ENCODE peak calls at places on chromosome 3, in four cellular contexts. One of them, this sample, is unnamed.
A peak's percentile ranks its signal among the peaks of the same experiment; 100 is the strongest.

GRCh38 chr3:13501056-13501455 is 20.9 kb downstream of the HDAC11 start:
- DNase-seq in brain microvascular endothelial cell: no peak
- DNase-seq in fibroblast of lung: no peak
- DNase-seq in AG04450: no peak
- DNase-seq in this sample: peak; percentile 49

GRCh38 chr3:16305121-16305541 is 40.1 kb downstream of the OXNAD1 start:
- DNase-seq in brain microvascular endothelial cell: no peak
- DNase-seq in AG04450: no peak
- DNase-seq in fibroblast of lung: no peak
- DNase-seq in this sample: no peak

GRCh38 chr3:177679568-177680441 is 482.5 kb upstream of the TBL1XR1 start:
- DNase-seq in AG04450: no peak
- DNase-seq in brain microvascular endothelial cell: peak; percentile 58
- DNase-seq in fibroblast of lung: no peak
- DNase-seq in this sample: no peak

GRCh38 chr3:195117978-195118581 is 152.9 kb downstream of the XXYLT1 start:
- DNase-seq in brain microvascular endothelial cell: peak; percentile 77
- DNase-seq in AG04450: no peak
- DNase-seq in fibroblast of lung: no peak
- DNase-seq in this sample: no peak

GRCh38 chr3:194276768-194277546 is 74.2 kb downstream of the CPN2 start:
- DNase-seq in AG04450: no peak
- DNase-seq in brain microvascular endothelial cell: no peak
- DNase-seq in fibroblast of lung: peak; percentile 75
- DNase-seq in this sample: no peak

GRCh38 chr3:141530133-141530768 is 43.4 kb downstream of the RASA2 start:
- DNase-seq in AG04450: peak; percentile 18
- DNase-seq in brain microvascular endothelial cell: no peak
- DNase-seq in fibroblast of lung: peak; percentile 83
- DNase-seq in this sample: no peak

GRCh38 chr3:102514241-102514640 is 79.4 kb downstream of the ZPLD1 start:
- DNase-seq in brain microvascular endothelial cell: no peak
- DNase-seq in AG04450: no peak
- DNase-seq in fibroblast of lung: no peak
- DNase-seq in this sample: no peak

GRCh38 chr3:12508316-12508715 is 24.0 kb downstream of the TSEN2 start:
- DNase-seq in fibroblast of lung: peak; percentile 99
- DNase-seq in brain microvascular endothelial cell: peak; percentile 98
- DNase-seq in AG04450: peak; percentile 98
- DNase-seq in this sample: no peak

GRCh38 chr3:105364113-105364512 is 2.6 kb upstream of the ALCAM start:
- DNase-seq in AG04450: no peak
- DNase-seq in brain microvascular endothelial cell: peak; percentile 82
- DNase-seq in fibroblast of lung: peak; percentile 63
- DNase-seq in this sample: no peak

GRCh38 chr3:104359546-104359945 is 1007.2 kb upstream of the ALCAM start:
- DNase-seq in fibroblast of lung: peak; percentile 61
- DNase-seq in brain microvascular endothelial cell: peak; percentile 90
- DNase-seq in AG04450: peak; percentile 43
- DNase-seq in this sample: no peak

GRCh38 chr3:61702453-61702852 is 141.1 kb downstream of the PTPRG start:
- DNase-seq in AG04450: no peak
- DNase-seq in fibroblast of lung: no peak
- DNase-seq in brain microvascular endothelial cell: no peak
- DNase-seq in this sample: no peak

GRCh38 chr3:148962513-148962912 is 28.8 kb upstream of the GYG1 start:
- DNase-seq in AG04450: peak; percentile 27
- DNase-seq in brain microvascular endothelial cell: peak; percentile 83
- DNase-seq in fibroblast of lung: peak; percentile 79
- DNase-seq in this sample: no peak

GRCh38 chr3:142724682-142725351 is 983 bp downstream of the TRPC1 start:
- DNase-seq in fibroblast of lung: no peak
- DNase-seq in brain microvascular endothelial cell: peak; percentile 5
- DNase-seq in AG04450: no peak
- DNase-seq in this sample: peak; percentile 76

GRCh38 chr3:144054766-144055165 is 83.1 kb downstream of the DIPK2A start:
- DNase-seq in fibroblast of lung: no peak
- DNase-seq in brain microvascular endothelial cell: no peak
- DNase-seq in AG04450: no peak
- DNase-seq in this sample: no peak

GRCh38 chr3:112735927-112736326 is 95.0 kb upstream of the CCDC80 start:
- DNase-seq in AG04450: no peak
- DNase-seq in fibroblast of lung: no peak
- DNase-seq in brain microvascular endothelial cell: no peak
- DNase-seq in this sample: no peak

GRCh38 chr3:50248387-50248786 is 12.4 kb downstream of the GNAI2 start:
- DNase-seq in fibroblast of lung: no peak
- DNase-seq in brain microvascular endothelial cell: no peak
- DNase-seq in AG04450: no peak
- DNase-seq in this sample: peak; percentile 89

GRCh38 chr3:162262145-162262544 is 765.5 kb downstream of the OTOL1 start:
- DNase-seq in fibroblast of lung: no peak
- DNase-seq in AG04450: no peak
- DNase-seq in brain microvascular endothelial cell: peak; percentile 18
- DNase-seq in this sample: no peak

GRCh38 chr3:128316456-128316855 is 150.2 kb downstream of the DNAJB8 start:
- DNase-seq in fibroblast of lung: no peak
- DNase-seq in brain microvascular endothelial cell: no peak
- DNase-seq in AG04450: no peak
- DNase-seq in this sample: no peak

GRCh38 chr3:129829640-129830039 is 63.9 kb downstream of the TMCC1 start:
- DNase-seq in brain microvascular endothelial cell: peak; percentile 86
- DNase-seq in fibroblast of lung: peak; percentile 93
- DNase-seq in AG04450: peak; percentile 82
- DNase-seq in this sample: no peak

GRCh38 chr3:158313344-158313927 is 203.5 kb downstream of the RSRC1 start:
- DNase-seq in fibroblast of lung: peak; percentile 48
- DNase-seq in AG04450: no peak
- DNase-seq in brain microvascular endothelial cell: peak; percentile 27
- DNase-seq in this sample: no peak

GRCh38 chr3:38522002-38522401 is 25.9 kb downstream of the EXOG start:
- DNase-seq in fibroblast of lung: no peak
- DNase-seq in brain microvascular endothelial cell: no peak
- DNase-seq in AG04450: no peak
- DNase-seq in this sample: no peak

GRCh38 chr3:18208856-18209255 is 216.3 kb downstream of the SATB1 start:
- DNase-seq in fibroblast of lung: no peak
- DNase-seq in AG04450: no peak
- DNase-seq in brain microvascular endothelial cell: no peak
- DNase-seq in this sample: no peak

GRCh38 chr3:58526124-58526957 is 10.6 kb downstream of the ACOX2 start:
- DNase-seq in fibroblast of lung: peak; percentile 93
- DNase-seq in AG04450: peak; percentile 72
- DNase-seq in brain microvascular endothelial cell: peak; percentile 83
- DNase-seq in this sample: peak; percentile 75

GRCh38 chr3:186985713-186986364 is 55.5 kb downstream of the ST6GAL1 start:
- DNase-seq in fibroblast of lung: no peak
- DNase-seq in brain microvascular endothelial cell: no peak
- DNase-seq in AG04450: no peak
- DNase-seq in this sample: no peak

GRCh38 chr3:196569003-196569516 is 600 bp downstream of the FBXO45 start:
- DNase-seq in AG04450: no peak
- DNase-seq in fibroblast of lung: peak; percentile 7
- DNase-seq in brain microvascular endothelial cell: peak; percentile 11
- DNase-seq in this sample: peak; percentile 79

GRCh38 chr3:186303985-186304384 is 58.0 kb downstream of the DGKG start:
- DNase-seq in AG04450: no peak
- DNase-seq in fibroblast of lung: no peak
- DNase-seq in brain microvascular endothelial cell: no peak
- DNase-seq in this sample: no peak

GRCh38 chr3:195160257-195160898 is 110.6 kb downstream of the XXYLT1 start:
- DNase-seq in fibroblast of lung: peak; percentile 75
- DNase-seq in AG04450: peak; percentile 59
- DNase-seq in brain microvascular endothelial cell: no peak
- DNase-seq in this sample: no peak

GRCh38 chr3:188491276-188491687 is 337.3 kb downstream of the LPP start:
- DNase-seq in fibroblast of lung: peak; percentile 73
- DNase-seq in AG04450: no peak
- DNase-seq in brain microvascular endothelial cell: peak; percentile 83
- DNase-seq in this sample: no peak

DNA sequence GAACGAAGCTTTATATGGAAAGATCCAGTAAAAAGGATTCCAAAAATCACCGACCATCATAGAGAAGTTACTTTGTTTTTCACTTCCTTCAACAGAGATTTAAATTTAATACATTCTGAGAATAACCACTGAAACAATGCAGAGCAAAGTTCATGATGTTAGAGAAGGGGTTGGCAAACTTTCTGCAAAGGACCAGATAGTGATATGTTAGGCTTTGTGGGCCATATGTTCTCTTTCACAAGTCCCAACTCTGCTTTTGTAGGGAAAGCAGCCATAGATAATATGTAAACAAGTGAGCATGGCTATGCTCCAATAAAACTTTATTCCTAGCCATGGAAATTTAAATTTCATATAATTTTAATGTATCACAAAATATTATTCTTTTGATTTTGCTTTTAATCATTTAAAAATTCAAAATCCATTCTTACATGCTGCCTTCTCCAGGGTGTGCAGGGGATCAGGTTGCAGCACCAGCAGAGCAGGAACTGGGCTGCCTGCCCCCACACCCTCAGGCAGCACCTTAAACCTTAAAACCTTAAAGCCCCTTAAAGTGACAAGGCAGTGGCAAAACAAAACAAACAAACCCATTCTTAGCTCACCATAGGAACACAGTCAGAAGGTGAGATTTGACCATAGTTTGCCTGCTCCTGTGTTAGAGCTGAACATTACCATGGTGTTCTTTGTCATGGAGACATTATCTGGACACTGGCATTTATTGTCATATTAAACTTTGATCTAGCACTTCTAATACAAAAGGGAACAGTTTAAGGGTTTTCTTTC is 16.9 kb upstream of the IGSF10 start:
- DNase-seq in AG04450: no peak
- DNase-seq in brain microvascular endothelial cell: no peak
- DNase-seq in fibroblast of lung: peak; percentile 32
- DNase-seq in this sample: no peak
- H3K4me3 ChIP-seq in AG04450: no peak overlapping the region
- H3K4me3 ChIP-seq in brain microvascular endothelial cell: no peak overlapping the region
- H3K4me3 ChIP-seq in fibroblast of lung: no peak overlapping the region
- H3K4me3 ChIP-seq in this sample: no peak overlapping the region

DNA sequence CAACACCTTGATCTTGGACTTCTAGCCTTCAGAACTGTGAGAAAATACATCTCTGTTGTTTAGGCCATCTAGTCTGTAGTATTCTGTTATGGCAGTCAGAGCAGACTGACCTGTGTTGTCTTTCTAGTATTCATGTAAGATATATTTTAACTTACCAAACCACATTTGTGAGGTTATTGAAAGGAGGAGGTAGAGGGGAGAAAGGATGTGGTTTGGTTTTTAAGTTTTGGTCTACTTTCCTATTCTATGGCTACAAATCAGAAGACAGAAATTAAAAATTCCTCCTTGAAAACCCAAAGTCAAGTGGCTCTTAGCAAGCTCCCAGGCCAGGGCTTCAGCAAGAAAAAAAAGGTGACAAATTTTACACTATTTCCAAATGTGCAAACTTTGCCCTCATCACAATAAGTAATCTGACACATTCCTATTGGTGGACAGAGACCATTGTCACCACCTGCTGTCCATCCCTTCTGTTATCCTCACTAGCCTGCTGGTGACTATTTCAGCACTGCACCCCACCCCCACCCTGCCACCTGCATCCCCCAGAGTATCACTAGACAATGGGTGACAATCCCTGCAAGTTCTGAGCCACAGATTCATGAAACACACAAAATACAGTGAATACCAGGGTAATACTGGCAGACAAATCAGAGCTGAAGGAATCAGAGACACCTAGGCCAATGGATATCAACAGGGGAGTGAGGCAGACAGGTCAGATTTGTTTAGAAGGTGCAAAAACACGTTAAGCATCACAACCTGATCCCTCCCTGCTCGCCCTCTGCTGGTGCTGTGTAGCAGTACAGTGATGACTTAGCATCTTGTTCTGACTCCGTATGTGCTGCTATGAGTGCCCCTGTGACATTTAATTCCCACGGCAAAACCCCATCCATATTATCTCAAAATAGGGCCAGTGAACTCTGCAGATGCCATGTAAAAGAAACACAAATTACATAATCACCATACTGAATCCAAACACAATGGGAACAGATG is 79.0 kb upstream of the DCLK3 start:
- DNase-seq in brain microvascular endothelial cell: peak; percentile 56
- DNase-seq in fibroblast of lung: peak; percentile 18
- DNase-seq in AG04450: no peak
- DNase-seq in this sample: no peak
- TF ChIP-seq CTCF in brain microvascular endothelial cell: peak; percentile 89
- TF ChIP-seq CTCF in fibroblast of lung: peak; percentile 40
- TF ChIP-seq CTCF in AG04450: peak; percentile 45
- TF ChIP-seq CTCF in this sample: peak; percentile 28

GRCh38 chr3:98593046-98593936 is at the start of gene CPOX:
- DNase-seq in AG04450: peak; percentile 60
- DNase-seq in brain microvascular endothelial cell: peak; percentile 88
- DNase-seq in fibroblast of lung: peak; percentile 81
- DNase-seq in this sample: peak; percentile 95

GRCh38 chr3:98594630-98594961 is 1.2 kb upstream of the CPOX start:
- DNase-seq in fibroblast of lung: no peak
- DNase-seq in AG04450: no peak
- DNase-seq in brain microvascular endothelial cell: no peak
- DNase-seq in this sample: no peak

GRCh38 chr3:98596087-98596486 is 2.7 kb upstream of the CPOX start:
- DNase-seq in AG04450: no peak
- DNase-seq in fibroblast of lung: no peak
- DNase-seq in brain microvascular endothelial cell: no peak
- DNase-seq in this sample: no peak

GRCh38 chr3:98589331-98589870 is 4.0 kb downstream of the CPOX start:
- DNase-seq in brain microvascular endothelial cell: no peak
- DNase-seq in fibroblast of lung: no peak
- DNase-seq in AG04450: no peak
- DNase-seq in this sample: no peak

GRCh38 chr3:98592345-98592935 is 971 bp downstream of the CPOX start:
- DNase-seq in brain microvascular endothelial cell: no peak
- DNase-seq in AG04450: no peak
- DNase-seq in fibroblast of lung: no peak
- DNase-seq in this sample: no peak
- H3K4me3 ChIP-seq in brain microvascular endothelial cell: peak overlapping the region; percentile 82
- H3K4me3 ChIP-seq in AG04450: peak overlapping the region; percentile 81
- H3K4me3 ChIP-seq in fibroblast of lung: peak overlapping the region; percentile 83
- H3K4me3 ChIP-seq in this sample: peak overlapping the region; percentile 89

DNA sequence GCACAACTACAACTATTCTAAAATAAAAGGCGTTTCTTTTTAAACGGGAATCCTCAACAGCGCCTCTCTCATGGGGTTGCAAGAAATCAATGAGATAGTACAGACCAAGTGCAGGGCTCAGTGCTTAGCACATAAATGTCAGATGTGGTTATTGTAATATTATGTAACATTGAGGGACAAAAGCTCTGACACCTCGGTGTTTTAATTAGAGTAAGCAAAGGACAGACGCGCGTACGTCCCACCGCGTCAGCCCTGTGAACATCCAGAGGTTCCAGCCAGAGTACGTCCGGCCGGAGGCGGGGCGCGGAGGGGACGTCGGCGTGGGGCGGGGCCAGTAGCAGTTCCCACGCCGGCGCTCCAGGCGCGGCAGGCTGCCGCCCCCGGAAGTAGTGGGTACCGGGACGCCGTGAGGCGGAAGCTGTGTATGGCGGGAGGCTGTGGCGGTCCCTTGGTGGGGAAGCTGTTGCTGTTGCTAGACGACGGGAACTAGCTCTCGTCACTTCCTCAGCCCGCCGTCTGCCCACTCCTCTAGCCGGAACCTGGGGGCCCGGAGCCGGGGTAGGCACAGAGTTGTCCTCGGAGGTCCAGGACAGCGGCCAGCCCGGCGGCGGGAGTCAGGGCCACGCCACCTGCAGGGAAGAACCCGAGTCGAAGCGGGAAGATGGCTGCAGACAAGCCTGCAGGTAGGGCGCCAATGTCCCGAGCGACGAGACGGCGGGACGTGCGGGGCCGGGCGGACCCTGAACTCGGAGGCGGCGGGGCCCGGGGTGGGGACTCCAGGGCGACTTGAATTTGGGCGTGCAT is at the start of gene CNOT10:
- DNase-seq in fibroblast of lung: peak; percentile 89
- DNase-seq in AG04450: peak; percentile 62
- DNase-seq in brain microvascular endothelial cell: peak; percentile 92
- DNase-seq in this sample: peak; percentile 98
- TF ChIP-seq CTCF in fibroblast of lung: no peak
- TF ChIP-seq CTCF in AG04450: peak; percentile 28
- TF ChIP-seq CTCF in brain microvascular endothelial cell: peak; percentile 26
- TF ChIP-seq CTCF in this sample: no peak

This sample was measured in kidney.